ENCODE peak calls at places on chromosomes 4 and X, in six cellular contexts. Q is GM20000, G is cardiac fibroblast, O is bronchial epithelial cell, M is testis, T is fibroblast of villous mesenchyme. S is an unnamed sample.

GRCh38 chrX:139826065-139827044 is 106.5 kb downstream of the ATP11C start:
- DNase-seq in O (peak; percentile 76), G (peak; percentile 59), M (no peak), T (peak; percentile 38), Q (no peak), S (no peak)

GRCh38 chr4:125323547-125324100 is 8.9 kb downstream of the FAT4 start:
- DNase-seq in O (peak; percentile 81), T (peak; percentile 34), M (no peak), G (peak; percentile 76), Q (no peak), S (no peak)

GRCh38 chrX:9241427-9241826 is 207.5 kb upstream of the FAM9B start:
- DNase-seq in T (no peak), O (no peak), M (no peak), Q (no peak), G (no peak), S (no peak)

GRCh38 chr4:123866796-123867195 is 470.2 kb downstream of the SPRY1 start:
- DNase-seq in O (no peak), G (no peak), Q (no peak), M (no peak), T (no peak), S (no peak)

GRCh38 chrX:24761306-24761705 is 67.6 kb downstream of the POLA1 start:
- DNase-seq in O (no peak), M (no peak), Q (no peak), T (no peak), G (no peak), S (no peak)

GRCh38 chr4:154506253-154506652 is 14.7 kb upstream of the DCHS2 start:
- DNase-seq in Q (peak; percentile 42), T (peak; percentile 53), M (no peak), G (peak; percentile 54), O (peak; percentile 57), S (peak; percentile 18)

GRCh38 chrX:111100191-111100590 is 4.2 kb downstream of the PAK3 start:
- DNase-seq in M (no peak), G (peak; percentile 39), O (peak; percentile 39), Q (peak; percentile 53), T (peak; percentile 28), S (peak; percentile 54)

GRCh38 chr4:185880571-185880970 is 68.6 kb upstream of the SORBS2 start:
- DNase-seq in Q (no peak), T (no peak), G (no peak), O (no peak), M (no peak), S (no peak)

GRCh38 chrX:119145241-119145653 is 17.6 kb upstream of the KIAA1210 start:
- DNase-seq in Q (no peak), T (peak; percentile 11), G (peak; percentile 21), M (peak; percentile 37), O (peak; percentile 10), S (no peak)

GRCh38 chrX:97743014-97743413 is 859.3 kb downstream of the RPA4 start:
- DNase-seq in G (no peak), M (no peak), T (no peak), Q (no peak), O (no peak), S (no peak)

GRCh38 chr4:167218022-167218608 is 16.2 kb downstream of the SPOCK3 start:
- DNase-seq in T (no peak), O (peak; percentile 79), Q (no peak), G (no peak), M (no peak), S (no peak)

GRCh38 chr4:161581262-161581661 is 582.5 kb downstream of the FSTL5 start:
- DNase-seq in Q (no peak), G (peak; percentile 3), O (no peak), M (no peak), T (peak; percentile 62), S (no peak)

GRCh38 chr4:108834167-108834566 is 71.3 kb upstream of the ETNPPL start:
- DNase-seq in G (peak; percentile 17), O (peak; percentile 98), T (peak; percentile 13), Q (no peak), M (no peak), S (no peak)

GRCh38 chr4:176271749-176272148 is 2.7 kb upstream of the ASB5 start:
- DNase-seq in Q (no peak), O (peak; percentile 84), T (no peak), G (no peak), M (no peak), S (no peak)

GRCh38 chr4:153432971-153433752 is 33.0 kb upstream of the TMEM131L start:
- DNase-seq in G (peak; percentile 91), M (peak; percentile 32), T (peak; percentile 80), Q (peak; percentile 80), O (peak; percentile 71), S (peak; percentile 83)

GRCh38 chr4:119087121-119087520 is 48.5 kb upstream of the MYOZ2 start:
- DNase-seq in M (no peak), O (peak; percentile 29), G (peak; percentile 39), Q (no peak), T (peak; percentile 20), S (no peak)

GRCh38 chrX:20454117-20454516 is 187.4 kb upstream of the RPS6KA3 start:
- DNase-seq in G (no peak), Q (no peak), T (peak; percentile 4), O (no peak), M (no peak), S (no peak)

GRCh38 chr4:64581422-64581821 is 172.2 kb upstream of the TECRL start:
- DNase-seq in G (peak; percentile 61), Q (no peak), M (no peak), T (no peak), O (peak; percentile 46), S (no peak)

GRCh38 chr4:142683503-142683902 is 162.6 kb downstream of the INPP4B start:
- DNase-seq in M (no peak), T (no peak), O (peak; percentile 92), G (no peak), Q (no peak), S (no peak)

GRCh38 chr4:54714631-54715030 is 56.9 kb downstream of the KIT start:
- DNase-seq in M (no peak), Q (no peak), T (no peak), G (no peak), O (no peak), S (no peak)

GRCh38 chr4:114654607-114655006 is 56.0 kb downstream of the UGT8 start:
- DNase-seq in O (peak; percentile 1), M (no peak), G (no peak), T (no peak), Q (no peak), S (no peak)

GRCh38 chrX:133741303-133741702 is 244.1 kb downstream of the GPC3 start:
- DNase-seq in T (no peak), G (no peak), Q (no peak), O (no peak), M (no peak), S (no peak)

GRCh38 chrX:15579778-15580747 is 20.7 kb downstream of the ACE2 start:
- DNase-seq in O (peak; percentile 65), T (no peak), Q (no peak), M (no peak), G (peak; percentile 84), S (no peak)

GRCh38 chr4:41176357-41176756 is 38.0 kb downstream of the APBB2 start:
- DNase-seq in T (peak; percentile 76), O (no peak), M (no peak), G (peak; percentile 78), Q (no peak), S (no peak)

GRCh38 chr4:72302981-72303704 is 265.9 kb downstream of the ADAMTS3 start:
- DNase-seq in T (peak; percentile 45), M (peak; percentile 48), O (peak; percentile 38), G (peak; percentile 49), Q (peak; percentile 33), S (peak; percentile 10)

GRCh38 chr4:24044610-24045589 is 155.1 kb upstream of the PPARGC1A start:
- DNase-seq in T (no peak), O (no peak), M (no peak), G (no peak), Q (no peak), S (no peak)

GRCh38 chr4:16667464-16667863 is 231.0 kb downstream of the LDB2 start:
- DNase-seq in M (no peak), T (peak; percentile 54), O (peak; percentile 15), G (peak; percentile 53), Q (no peak), S (no peak)

GRCh38 chr4:74934016-74934821 is 1.3 kb downstream of the PARM1 start:
- DNase-seq in O (peak; percentile 37), T (peak; percentile 44), G (peak; percentile 26), Q (peak; percentile 27), M (peak; percentile 67), S (peak; percentile 29)

GRCh38 chr4:184330008-184330400 is 112.3 kb upstream of the ENPP6 start:
- DNase-seq in O (no peak), G (no peak), Q (peak; percentile 51), M (peak; percentile 37), T (no peak), S (peak; percentile 70)

DNA sequence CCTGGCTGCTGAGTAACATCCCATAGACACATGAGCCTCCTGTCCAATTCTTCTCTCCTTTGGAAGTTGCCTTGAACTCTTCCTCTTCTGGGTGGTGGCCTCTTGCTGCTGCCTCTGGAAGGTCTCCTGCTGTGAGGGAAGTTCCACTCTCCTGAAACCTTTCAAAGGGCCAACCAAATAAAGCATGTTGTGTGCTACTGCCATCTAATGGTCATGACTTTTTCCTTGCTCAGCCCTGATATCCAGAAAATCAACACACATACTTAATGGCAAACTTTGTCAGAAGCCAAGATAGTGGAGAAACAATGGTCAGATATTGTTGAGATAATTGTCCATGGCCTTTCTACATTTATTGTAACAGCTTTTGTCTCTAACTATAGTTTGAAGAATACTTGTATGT is 19.1 kb upstream of the ZXDA start:
- DNase-seq in O (peak; percentile 37), Q (peak; percentile 7), G (peak; percentile 48), T (no peak), M (no peak), S (no peak)
- TF ChIP-seq CTCF in O (peak; percentile 43), Q (peak; percentile 41), G (peak; percentile 50), T (peak; percentile 48), M (no peak), S (peak; percentile 45)

GRCh38 chr4:18022572-18023039 is 1.1 kb upstream of the LCORL start:
- DNase-seq in T (no peak), G (peak; percentile 12), Q (no peak), O (no peak), M (no peak), S (no peak)
- TF ChIP-seq CTCF in T (no peak), G (no peak), Q (no peak), O (no peak), M (no peak), S (no peak)

DNA sequence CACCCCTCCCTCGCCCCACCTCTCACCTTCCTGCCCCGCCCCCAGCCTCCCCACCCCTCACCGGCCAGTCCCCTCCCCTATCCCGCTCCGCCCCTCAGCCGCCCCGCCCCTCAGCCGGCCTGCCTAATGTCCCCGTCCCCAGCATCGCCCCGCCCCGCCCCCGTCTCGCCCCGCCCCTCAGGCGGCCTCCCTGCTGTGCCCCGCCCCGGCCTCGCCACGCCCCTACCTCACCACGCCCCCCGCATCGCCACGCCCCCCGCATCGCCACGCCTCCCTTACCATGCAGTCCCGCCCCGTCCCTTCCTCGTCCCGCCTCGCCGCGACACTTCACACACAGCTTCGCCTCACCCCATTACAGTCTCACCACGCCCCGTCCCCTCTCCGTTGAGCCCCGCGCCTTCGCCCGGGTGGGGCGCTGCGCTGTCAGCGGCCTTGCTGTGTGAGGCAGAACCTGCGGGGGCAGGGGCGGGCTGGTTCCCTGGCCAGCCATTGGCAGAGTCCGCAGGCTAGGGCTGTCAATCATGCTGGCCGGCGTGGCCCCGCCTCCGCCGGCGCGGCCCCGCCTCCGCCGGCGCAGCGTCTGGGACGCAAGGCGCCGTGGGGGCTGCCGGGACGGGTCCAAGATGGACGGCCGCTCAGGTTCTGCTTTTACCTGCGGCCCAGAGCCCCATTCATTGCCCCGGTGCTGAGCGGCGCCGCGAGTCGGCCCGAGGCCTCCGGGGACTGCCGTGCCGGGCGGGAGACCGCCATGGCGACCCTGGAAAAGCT is at the start of the genes HTT and HTT-AS:
- DNase-seq in T (peak; percentile 95), O (peak; percentile 87), Q (peak; percentile 99), G (peak; percentile 97), M (peak; percentile 97), S (peak; percentile 97)
- TF ChIP-seq CTCF in T (no peak), O (peak; percentile 13), Q (no peak), G (no peak), M (no peak), S (no peak)

GRCh38 chr4:147407261-147408045 is 73.4 kb upstream of the EDNRA start:
- DNase-seq in O (no peak), T (peak; percentile 47), Q (no peak), M (peak; percentile 24), G (peak; percentile 19), S (no peak)
- TF ChIP-seq CTCF in O (peak; percentile 42), T (peak; percentile 51), Q (peak; percentile 32), M (peak; percentile 28), G (peak; percentile 46), S (peak; percentile 32)